ENCODE peak calls at places on chromosomes 13 and 19, in seven cellular contexts. G, Q, K, U, F, S and D are unnamed samples.

GRCh38 chr19:31339405-31339804 is 9.8 kb downstream of the TSHZ3 start:
- DNase-seq in G (no peak), Q (no peak), K (no peak), U (no peak), F (no peak), S (no peak), D (peak; percentile 51)

GRCh38 chr13:50015263-50015662 is at the start of gene KCNRG:
- DNase-seq in G (no peak), Q (no peak), K (no peak), U (no peak), F (no peak), S (no peak), D (no peak)

GRCh38 chr13:21137696-21138095 is 38.7 kb downstream of the SKA3 start:
- DNase-seq in G (no peak), Q (no peak), K (no peak), U (no peak), F (no peak), S (no peak), D (no peak)

GRCh38 chr19:48391100-48392005 is at the start of gene KDELR1:
- DNase-seq in G (no peak), Q (peak; percentile 84), K (no peak), U (peak; percentile 82), F (peak; percentile 64), S (peak; percentile 70), D (peak; percentile 80)

GRCh38 chr19:17337675-17338439 is 504 bp downstream of the GTPBP3 start:
- DNase-seq in G (no peak), Q (no peak), K (no peak), U (no peak), F (peak; percentile 6), S (no peak), D (peak; percentile 33)

GRCh38 chr13:26585136-26585535 is 27.7 kb downstream of the WASF3 start:
- DNase-seq in G (no peak), Q (no peak), K (no peak), U (no peak), F (no peak), S (no peak), D (no peak)

GRCh38 chr13:73090116-73090811 is 31.5 kb downstream of the KLF5 start:
- DNase-seq in G (peak; percentile 30), Q (peak; percentile 52), K (peak; percentile 48), U (peak; percentile 72), F (no peak), S (peak; percentile 34), D (peak; percentile 43)

GRCh38 chr13:50130686-50131051 is 115.4 kb downstream of the KCNRG start:
- DNase-seq in G (no peak), Q (no peak), K (no peak), U (peak; percentile 29), F (no peak), S (no peak), D (peak; percentile 31)

GRCh38 chr13:43273362-43273761 is 250.0 kb downstream of the DNAJC15 start:
- DNase-seq in G (no peak), Q (no peak), K (no peak), U (no peak), F (no peak), S (peak; percentile 32), D (no peak)

GRCh38 chr13:110312669-110313031 is 5.6 kb downstream of the COL4A2 start:
- DNase-seq in G (no peak), Q (no peak), K (no peak), U (no peak), F (no peak), S (no peak), D (no peak)

GRCh38 chr13:110309661-110310524 is 2.8 kb downstream of the COL4A2 start:
- DNase-seq in G (no peak), Q (no peak), K (no peak), U (no peak), F (no peak), S (no peak), D (no peak)

GRCh38 chr13:110314516-110315245 is 7.6 kb downstream of the COL4A2 start:
- DNase-seq in G (no peak), Q (no peak), K (no peak), U (no peak), F (no peak), S (no peak), D (no peak)

GRCh38 chr13:110310541-110311491 is 3.7 kb downstream of the COL4A2 start:
- DNase-seq in G (no peak), Q (no peak), K (no peak), U (no peak), F (no peak), S (no peak), D (no peak)

GRCh38 chr13:110311721-110312668 is 4.9 kb downstream of the COL4A2 start:
- DNase-seq in G (no peak), Q (no peak), K (no peak), U (no peak), F (no peak), S (no peak), D (no peak)
- H3K4me3 ChIP-seq in G (no peak overlapping the region), Q (no peak overlapping the region), K (no peak overlapping the region), U (no peak overlapping the region), F (no peak overlapping the region), S (no peak overlapping the region), D (no peak overlapping the region)

DNA sequence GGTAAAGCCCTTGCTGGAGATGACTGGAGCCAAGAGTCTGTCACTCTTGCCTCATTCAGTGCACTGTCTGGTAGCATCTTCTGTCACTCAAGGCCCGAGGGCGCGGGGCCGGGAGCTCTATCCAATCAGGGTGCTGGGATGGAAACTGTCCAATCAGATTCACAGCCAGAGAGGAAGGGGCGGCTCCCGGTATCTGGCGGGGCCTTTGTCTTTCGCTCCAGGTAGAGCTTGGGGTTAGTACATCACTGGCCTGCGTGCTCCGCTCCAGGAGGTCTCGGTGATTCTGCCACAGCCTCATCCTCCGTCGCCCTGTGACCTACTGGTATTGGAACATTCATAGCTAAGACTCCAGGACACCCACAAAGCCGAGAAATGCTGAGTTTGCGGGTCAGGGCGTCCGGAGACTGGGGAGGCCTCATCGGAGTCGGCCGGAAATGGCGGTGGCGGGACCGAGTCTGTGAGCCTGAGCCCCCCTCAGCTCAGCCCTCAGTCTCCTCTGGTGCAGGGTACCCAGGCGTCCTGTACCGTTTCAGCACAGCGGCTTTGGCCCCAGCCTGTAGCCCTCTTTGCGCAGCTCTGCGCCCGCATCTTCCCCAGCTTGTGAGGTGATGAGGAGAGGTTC is 20.6 kb upstream of the ZNF430 start:
- DNase-seq in G (peak; percentile 61), Q (peak; percentile 85), K (peak; percentile 75), U (peak; percentile 73), F (peak; percentile 75), S (peak; percentile 85), D (peak; percentile 94)
- H3K4me3 ChIP-seq in G (peak overlapping the region; percentile 77), Q (peak overlapping the region; percentile 24), K (peak overlapping the region; percentile 66), U (no peak overlapping the region), F (peak overlapping the region; percentile 70), S (peak overlapping the region; percentile 65), D (peak overlapping the region; percentile 81)

GRCh38 chr13:27621366-27622101 is at the start of gene POLR1D:
- DNase-seq in G (no peak), Q (peak; percentile 88), K (no peak), U (peak; percentile 89), F (peak; percentile 75), S (peak; percentile 72), D (peak; percentile 76)

GRCh38 chr13:27622102-27622820 is 569 bp downstream of the POLR1D start:
- DNase-seq in G (no peak), Q (no peak), K (no peak), U (peak; percentile 35), F (no peak), S (peak; percentile 15), D (no peak)

GRCh38 chr13:27621116-27621365 is 651 bp upstream of the POLR1D start:
- DNase-seq in G (no peak), Q (no peak), K (no peak), U (no peak), F (no peak), S (no peak), D (no peak)

GRCh38 chr13:27624071-27624470 is 2.4 kb downstream of the POLR1D start:
- DNase-seq in G (no peak), Q (no peak), K (no peak), U (no peak), F (no peak), S (no peak), D (no peak)

GRCh38 chr13:27622881-27623280 is 1.2 kb downstream of the POLR1D start:
- DNase-seq in G (no peak), Q (no peak), K (no peak), U (no peak), F (no peak), S (peak; percentile 30), D (no peak)
- H3K4me3 ChIP-seq in G (peak overlapping the region; percentile 89), Q (no peak overlapping the region), K (peak overlapping the region; percentile 88), U (no peak overlapping the region), F (no peak overlapping the region), S (peak overlapping the region; percentile 96), D (peak overlapping the region; percentile 92)

GRCh38 chr19:13024126-13024957 is 29.1 kb downstream of the NFIX start:
- DNase-seq in G (no peak), Q (no peak), K (no peak), U (no peak), F (no peak), S (no peak), D (peak; percentile 46)

GRCh38 chr19:13024958-13025653 is 29.8 kb downstream of the NFIX start:
- DNase-seq in G (no peak), Q (peak; percentile 59), K (no peak), U (peak; percentile 50), F (no peak), S (no peak), D (no peak)

GRCh38 chr19:13022111-13022858 is 27.0 kb downstream of the NFIX start:
- DNase-seq in G (no peak), Q (no peak), K (peak; percentile 55), U (no peak), F (no peak), S (peak; percentile 30), D (no peak)

GRCh38 chr19:13023666-13024065 is 28.4 kb downstream of the NFIX start:
- DNase-seq in G (no peak), Q (no peak), K (no peak), U (no peak), F (no peak), S (peak; percentile 30), D (no peak)

DNA sequence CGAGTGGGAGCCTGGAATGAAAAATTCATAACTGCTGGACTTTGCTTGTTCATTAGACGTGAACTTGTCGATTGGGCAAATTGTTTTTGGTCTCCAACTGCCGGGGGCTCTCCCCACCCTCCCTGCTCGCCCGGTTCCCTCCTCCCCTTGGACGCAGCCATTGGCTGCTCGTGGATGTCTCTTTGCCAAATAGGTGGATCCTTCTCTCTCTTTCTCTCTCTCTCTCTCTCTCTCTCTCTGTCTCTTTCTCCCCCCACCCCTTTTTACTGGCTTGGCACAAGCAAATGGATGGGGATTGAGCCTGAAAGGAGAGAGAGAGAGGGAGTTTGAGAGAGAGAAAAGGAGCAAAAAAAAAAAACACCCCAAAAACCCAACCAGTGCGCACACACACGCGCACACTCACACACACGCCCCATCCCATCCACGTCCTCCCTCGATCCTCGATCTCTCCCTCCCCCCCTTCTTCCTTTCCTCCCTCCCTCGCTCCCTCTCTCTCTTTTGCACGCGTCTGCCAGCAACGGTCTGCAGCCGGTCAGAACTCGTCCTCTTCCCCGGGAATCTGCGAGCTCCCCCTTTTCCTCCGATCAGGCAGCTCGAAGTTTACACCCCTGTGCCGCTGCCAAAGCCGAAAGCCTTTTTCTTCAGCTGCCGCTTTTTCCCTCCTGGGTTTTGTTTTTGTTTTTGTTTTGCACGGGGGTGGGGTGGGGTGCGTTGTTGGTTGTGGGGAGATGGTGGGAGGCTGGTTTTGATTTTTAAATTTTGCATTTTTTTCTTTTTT is 27.8 kb downstream of the NFIX start:
- DNase-seq in G (no peak), Q (peak; percentile 83), K (peak; percentile 92), U (peak; percentile 76), F (no peak), S (peak; percentile 97), D (peak; percentile 79)
- H3K4me3 ChIP-seq in G (peak overlapping the region; percentile 81), Q (peak overlapping the region; percentile 21), K (peak overlapping the region; percentile 65), U (peak overlapping the region; percentile 8), F (peak overlapping the region; percentile 45), S (peak overlapping the region; percentile 63), D (peak overlapping the region; percentile 68)

GRCh38 chr19:39409886-39410619 is 2.4 kb upstream of the PLEKHG2 start:
- DNase-seq in G (no peak), Q (peak; percentile 84), K (no peak), U (peak; percentile 85), F (peak; percentile 67), S (peak; percentile 62), D (peak; percentile 54)
- H3K4me3 ChIP-seq in G (peak overlapping the region; percentile 55), Q (peak overlapping the region; percentile 99), K (peak overlapping the region; percentile 93), U (peak overlapping the region; percentile 86), F (peak overlapping the region; percentile 86), S (peak overlapping the region; percentile 64), D (peak overlapping the region; percentile 71)